ENCODE peak calls at places on chromosomes 13 and 19, in six cellular contexts. Z, A, C, U, T and W are unnamed samples.
A peak's percentile ranks its signal among the peaks of the same experiment; 100 is the strongest.

GRCh38 chr19:49594157-49595005 is 3.4 kb downstream of the PRR12 start:
- DNase-seq in U (no peak), A (no peak), T (no peak), C (no peak), Z (no peak), W (no peak)

GRCh38 chr13:19960673-19961015 is 2.1 kb downstream of the ZMYM2 start:
- DNase-seq in U (no peak), C (no peak), T (no peak), A (peak; percentile 56), Z (no peak), W (peak; percentile 7)

GRCh38 chr19:56088454-56089215 is 32.5 kb downstream of the ZNF787 start:
- DNase-seq in U (no peak), A (no peak), C (no peak), Z (no peak), T (no peak), W (no peak)

GRCh38 chr13:109330941-109331340 is 455.4 kb downstream of the IRS2 start:
- DNase-seq in C (no peak), T (no peak), A (no peak), U (no peak), Z (peak; percentile 38), W (peak; percentile 39)

GRCh38 chr19:10706990-10707389 is 5.8 kb downstream of the QTRT1 start:
- DNase-seq in C (no peak), U (no peak), T (no peak), Z (no peak), A (no peak), W (no peak)

GRCh38 chr19:1913781-1914577 is 8.8 kb downstream of the ADAT3 start:
- DNase-seq in T (peak; percentile 94), U (no peak), A (no peak), C (no peak), Z (no peak), W (no peak)

GRCh38 chr13:49936943-49937273 is 768 bp upstream of the SPRYD7 start:
- DNase-seq in C (no peak), A (no peak), Z (no peak), T (peak; percentile 84), U (no peak), W (peak; percentile 21)

GRCh38 chr19:31068268-31068667 is 281.0 kb downstream of the TSHZ3 start:
- DNase-seq in A (no peak), Z (no peak), U (no peak), C (no peak), T (no peak), W (no peak)

GRCh38 chr19:13985771-13986347 is 20.3 kb downstream of the RFX1 start:
- DNase-seq in A (no peak), T (no peak), Z (no peak), U (no peak), C (no peak), W (no peak)

GRCh38 chr19:17625043-17625442 is 63.1 kb downstream of the UNC13A start:
- DNase-seq in C (no peak), U (no peak), Z (no peak), T (no peak), A (no peak), W (no peak)

GRCh38 chr19:45200614-45201013 is 22.0 kb downstream of the BLOC1S3 start:
- DNase-seq in U (no peak), Z (peak; percentile 45), T (no peak), A (peak; percentile 42), C (peak; percentile 49), W (peak; percentile 63)

GRCh38 chr19:52600639-52601024 is 30.5 kb downstream of the ZNF701 start:
- DNase-seq in A (peak; percentile 24), U (no peak), T (peak; percentile 74), C (no peak), Z (no peak), W (no peak)

GRCh38 chr13:20960663-20961309 is 58.2 kb upstream of the XPO4 start:
- DNase-seq in Z (no peak), C (no peak), A (peak; percentile 45), U (no peak), T (no peak), W (no peak)

GRCh38 chr13:30898721-30899188 is 7.3 kb upstream of the MEDAG start:
- DNase-seq in C (no peak), Z (peak; percentile 92), U (no peak), T (no peak), A (no peak), W (peak; percentile 96)

GRCh38 chr19:8489591-8490394 is 12.6 kb downstream of the PRAM1 start:
- DNase-seq in C (no peak), T (peak; percentile 60), A (no peak), U (no peak), Z (no peak), W (no peak)

GRCh38 chr19:37928527-37929286 is 21.7 kb downstream of the SIPA1L3 start:
- DNase-seq in A (no peak), T (no peak), Z (no peak), C (no peak), U (no peak), W (no peak)

GRCh38 chr13:50244913-50245574 is 229.8 kb downstream of the KCNRG start:
- DNase-seq in C (no peak), A (peak; percentile 6), T (no peak), U (peak; percentile 27), Z (peak; percentile 72), W (peak; percentile 86)

GRCh38 chr19:8004723-8005513 is 523 bp downstream of the ELAVL1 start:
- DNase-seq in C (peak; percentile 53), U (peak; percentile 24), A (peak; percentile 30), T (no peak), Z (peak; percentile 78), W (peak; percentile 35)

GRCh38 chr19:1968279-1969175 is 27.6 kb downstream of the CSNK1G2 start:
- DNase-seq in C (peak; percentile 11), U (no peak), T (peak; percentile 65), A (no peak), Z (no peak), W (no peak)

GRCh38 chr13:109998808-109999528 is 212.6 kb upstream of the IRS2 start:
- DNase-seq in A (no peak), Z (peak; percentile 91), C (no peak), U (no peak), T (no peak), W (peak; percentile 93)

GRCh38 chr19:17784201-17785008 is 10.5 kb upstream of the B3GNT3 start:
- DNase-seq in Z (peak; percentile 81), A (peak; percentile 61), C (peak; percentile 83), T (peak; percentile 78), U (peak; percentile 70), W (peak; percentile 67)

GRCh38 chr19:12656899-12657571 is 9.5 kb downstream of the MAN2B1 start:
- DNase-seq in Z (no peak), C (no peak), U (no peak), T (no peak), A (no peak), W (no peak)

GRCh38 chr19:45781282-45782161 is 768 bp downstream of the DMPK start:
- DNase-seq in T (peak; percentile 83), A (peak; percentile 83), C (no peak), Z (peak; percentile 42), U (no peak), W (peak; percentile 54)

GRCh38 chr13:102825921-102826706 is 19.7 kb upstream of the ERCC5 start:
- DNase-seq in C (no peak), A (no peak), Z (peak; percentile 92), T (no peak), U (no peak), W (peak; percentile 92)

GRCh38 chr13:59674616-59675015 is 489.1 kb downstream of the DIAPH3 start:
- DNase-seq in Z (no peak), A (no peak), C (no peak), U (no peak), T (no peak), W (no peak)

GRCh38 chr19:9943744-9944143 is 7.4 kb upstream of the OLFM2 start:
- DNase-seq in A (no peak), C (no peak), Z (no peak), T (no peak), U (no peak), W (no peak)